ENCODE peak calls at places on chromosomes 16 and 17, in four cellular contexts. S, A, E and M are unnamed samples.

GRCh38 chr16:3022697-3023414 is 886 bp downstream of the HCFC1R1 start:
- DNase-seq in E (no peak), A (no peak), S (no peak), M (no peak)

GRCh38 chr17:7348478-7349242 is 3.3 kb upstream of the KCTD11 start:
- DNase-seq in E (no peak), S (no peak), A (no peak), M (no peak)

GRCh38 chr17:50593321-50593720 is 32.8 kb downstream of the CACNA1G start:
- DNase-seq in E (peak), S (no peak), A (no peak), M (peak)

GRCh38 chr16:85291302-85292148 is 179.3 kb upstream of the CIBAR2 start:
- DNase-seq in S (no peak), A (peak), E (peak), M (no peak)

GRCh38 chr16:86768999-86769398 is 190.7 kb downstream of the FOXL1 start:
- DNase-seq in E (no peak), S (peak), A (no peak), M (no peak)

GRCh38 chr17:51751072-51751471 is 407.4 kb downstream of the CA10 start:
- DNase-seq in A (no peak), S (no peak), E (no peak), M (no peak)

GRCh38 chr17:80151333-80151732 is 4.4 kb upstream of the EIF4A3 start:
- DNase-seq in E (no peak), S (no peak), A (no peak), M (no peak)

GRCh38 chr17:4562000-4562969 is 1.9 kb upstream of the GGT6 start:
- DNase-seq in E (no peak), A (no peak), S (no peak), M (no peak)

GRCh38 chr17:15649861-15650391 is 30.4 kb upstream of the FBXW10B start:
- DNase-seq in A (peak), S (no peak), E (no peak), M (no peak)

GRCh38 chr17:27345141-27345904 is 51.4 kb downstream of the WSB1 start:
- DNase-seq in S (no peak), E (no peak), A (peak), M (no peak)

GRCh38 chr17:42403150-42403549 is 14.9 kb upstream of the STAT3 start:
- DNase-seq in S (no peak), E (no peak), A (peak), M (peak)

GRCh38 chr17:44557653-44558285 is 485 bp downstream of the FZD2 start:
- DNase-seq in A (no peak), E (no peak), S (no peak), M (peak)

GRCh38 chr17:43759836-43760235 is 1.2 kb upstream of the SOST start:
- DNase-seq in E (no peak), S (no peak), A (no peak), M (no peak)

GRCh38 chr17:42031584-42031983 is 11.7 kb downstream of the NKIRAS2 start:
- DNase-seq in E (peak), A (no peak), S (no peak), M (no peak)

GRCh38 chr17:6523809-6524355 is 32.5 kb downstream of the PITPNM3 start:
- DNase-seq in A (no peak), E (no peak), S (no peak), M (no peak)

GRCh38 chr17:1916339-1916738 is 86.5 kb downstream of the RPA1 start:
- DNase-seq in A (no peak), S (no peak), E (no peak), M (no peak)

GRCh38 chr17:40822132-40822812 is at the start of gene KRT10:
- DNase-seq in E (no peak), S (no peak), A (no peak), M (no peak)

GRCh38 chr16:30609002-30609927 is 924 bp downstream of the ZNF689 start:
- DNase-seq in S (no peak), E (no peak), A (peak), M (peak)

GRCh38 chr16:76964464-76965154 is 226.4 kb upstream of the MON1B start:
- DNase-seq in E (no peak), A (no peak), S (no peak), M (no peak)

GRCh38 chr16:85031451-85031850 is 3.9 kb downstream of the KIAA0513 start:
- DNase-seq in E (no peak), A (no peak), S (no peak), M (no peak)

GRCh38 chr16:62821771-62822170 is 785.5 kb upstream of the CDH8 start:
- DNase-seq in E (no peak), A (no peak), S (no peak), M (no peak)

GRCh38 chr16:53007095-53007494 is 45.6 kb downstream of the CHD9NB start:
- DNase-seq in E (no peak), S (no peak), A (no peak), M (no peak)

GRCh38 chr17:19958023-19958422 is 19.6 kb downstream of the AKAP10 start:
- DNase-seq in S (no peak), A (no peak), E (peak), M (peak)

GRCh38 chr16:31487720-31488629 is 5.1 kb downstream of the SLC5A2 start:
- DNase-seq in A (no peak), S (no peak), E (no peak), M (peak)

GRCh38 chr16:1125471-1125870 is 27.4 kb upstream of the CACNA1H start:
- DNase-seq in E (no peak), S (no peak), A (peak), M (no peak)

GRCh38 chr16:5034167-5034523 is 410 bp upstream of the NAGPA start:
- DNase-seq in E (no peak), A (no peak), S (no peak), M (no peak)

GRCh38 chr16:5030251-5030870 is 3.4 kb downstream of the NAGPA start:
- DNase-seq in A (no peak), S (no peak), E (no peak), M (no peak)

GRCh38 chr16:5031601-5032000 is 2.1 kb downstream of the NAGPA start:
- DNase-seq in A (no peak), E (no peak), S (no peak), M (no peak)

GRCh38 chr16:5033256-5034166 is at the start of gene NAGPA:
- DNase-seq in A (peak), E (peak), S (no peak), M (peak)

GRCh38 chr16:5032748-5033167 is 977 bp downstream of the NAGPA start:
- DNase-seq in E (peak), S (no peak), A (no peak), M (no peak)
- TF ChIP-seq ZBTB33 in E (no peak), S (no peak), A (no peak), M (no peak)

GRCh38 chr16:67540756-67541155 is 12.1 kb downstream of the RIPOR1 start:
- DNase-seq in A (no peak), S (no peak), E (no peak), M (no peak)
- TF ChIP-seq USF2 in A (no peak), S (no peak), E (no peak), M (no peak)

GRCh38 chr16:74582984-74583383 is 23.9 kb downstream of the GLG1 start:
- DNase-seq in E (no peak), A (no peak), S (no peak), M (no peak)

GRCh38 chr16:74580828-74581227 is 26.1 kb downstream of the GLG1 start:
- DNase-seq in S (peak), A (no peak), E (no peak), M (no peak)

GRCh38 chr16:74586948-74587347 is 20.0 kb downstream of the GLG1 start:
- DNase-seq in E (no peak), A (no peak), S (no peak), M (no peak)

GRCh38 chr16:74585846-74586392 is 21.0 kb downstream of the GLG1 start:
- DNase-seq in S (no peak), E (no peak), A (no peak), M (no peak)
- TF ChIP-seq ZBTB33 in S (no peak), E (no peak), A (no peak), M (no peak)

GRCh38 chr17:17179371-17179827 is 26.7 kb downstream of the PLD6 start:
- DNase-seq in A (no peak), S (peak), E (no peak), M (no peak)
- TF ChIP-seq USF2 in A (no peak), S (no peak), E (no peak), M (no peak)

DNA sequence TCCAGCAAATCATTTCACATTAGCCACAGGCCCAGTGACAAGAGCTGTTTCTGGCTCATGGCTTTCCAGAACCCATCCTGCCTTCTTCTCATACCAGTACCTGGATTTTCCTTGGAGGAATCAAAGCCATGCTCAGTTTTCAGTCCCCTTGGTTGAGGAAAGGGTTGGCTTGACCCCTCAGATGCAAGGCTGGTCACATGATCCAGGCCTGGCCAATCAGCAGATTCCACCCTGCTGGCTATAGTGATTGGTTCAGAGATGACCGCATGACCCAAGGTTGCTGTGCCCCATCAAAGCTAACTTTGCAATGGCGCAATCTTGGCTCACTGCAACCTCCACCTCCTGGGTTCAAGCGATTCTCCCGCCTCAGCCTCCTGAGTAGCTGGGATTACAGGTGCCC is 45.0 kb downstream of the MMP15 start:
- DNase-seq in A (no peak), E (no peak), S (no peak), M (no peak)
- TF ChIP-seq ZBTB33 in A (no peak), E (no peak), S (no peak), M (no peak)